ENCODE peak calls at places on chromosomes 2 and 18, in four cellular contexts. One of them, this sample, is unnamed.

GRCh38 chr2:239393401-239393940 is 7.3 kb downstream of the HDAC4 start:
- DNase-seq in lower lobe of right lung: peak; percentile 52
- DNase-seq in heart right ventricle: peak; percentile 71
- DNase-seq in dorsolateral prefrontal cortex: no peak
- DNase-seq in this sample: peak; percentile 80

GRCh38 chr18:21686282-21687105 is 18.1 kb downstream of the ABHD3 start:
- DNase-seq in dorsolateral prefrontal cortex: no peak
- DNase-seq in lower lobe of right lung: no peak
- DNase-seq in heart right ventricle: no peak
- DNase-seq in this sample: no peak

GRCh38 chr2:145760781-145761649 is 1241.1 kb upstream of the ZEB2 start:
- DNase-seq in heart right ventricle: no peak
- DNase-seq in lower lobe of right lung: no peak
- DNase-seq in dorsolateral prefrontal cortex: no peak
- DNase-seq in this sample: no peak

GRCh38 chr18:27685807-27686412 is 491.0 kb downstream of the CDH2 start:
- DNase-seq in lower lobe of right lung: no peak
- DNase-seq in dorsolateral prefrontal cortex: no peak
- DNase-seq in heart right ventricle: no peak
- DNase-seq in this sample: no peak

GRCh38 chr18:13539050-13539449 is 187.3 kb downstream of the FAM210A start:
- DNase-seq in heart right ventricle: no peak
- DNase-seq in lower lobe of right lung: no peak
- DNase-seq in dorsolateral prefrontal cortex: no peak
- DNase-seq in this sample: no peak

GRCh38 chr18:79399275-79400081 is 3.7 kb downstream of the NFATC1 start:
- DNase-seq in lower lobe of right lung: peak; percentile 61
- DNase-seq in heart right ventricle: no peak
- DNase-seq in dorsolateral prefrontal cortex: no peak
- DNase-seq in this sample: peak; percentile 21

GRCh38 chr2:38945931-38946330 is 56.3 kb downstream of the ARHGEF33 start:
- DNase-seq in lower lobe of right lung: no peak
- DNase-seq in dorsolateral prefrontal cortex: no peak
- DNase-seq in heart right ventricle: no peak
- DNase-seq in this sample: no peak

GRCh38 chr2:62660582-62661262 is 44.8 kb upstream of the EHBP1 start:
- DNase-seq in dorsolateral prefrontal cortex: no peak
- DNase-seq in heart right ventricle: no peak
- DNase-seq in lower lobe of right lung: no peak
- DNase-seq in this sample: no peak

GRCh38 chr2:143284087-143284675 is 155.0 kb downstream of the ARHGAP15 start:
- DNase-seq in heart right ventricle: no peak
- DNase-seq in dorsolateral prefrontal cortex: no peak
- DNase-seq in lower lobe of right lung: no peak
- DNase-seq in this sample: no peak

GRCh38 chr18:21968334-21968733 is 201.1 kb upstream of the GATA6 start:
- DNase-seq in lower lobe of right lung: no peak
- DNase-seq in heart right ventricle: no peak
- DNase-seq in dorsolateral prefrontal cortex: no peak
- DNase-seq in this sample: no peak

GRCh38 chr2:47655563-47655880 is 127.4 kb upstream of the MSH6 start:
- DNase-seq in lower lobe of right lung: no peak
- DNase-seq in heart right ventricle: no peak
- DNase-seq in dorsolateral prefrontal cortex: no peak
- DNase-seq in this sample: no peak

GRCh38 chr2:5549061-5549601 is 143.1 kb upstream of the SOX11 start:
- DNase-seq in dorsolateral prefrontal cortex: no peak
- DNase-seq in lower lobe of right lung: no peak
- DNase-seq in heart right ventricle: no peak
- DNase-seq in this sample: no peak

GRCh38 chr2:232420463-232421188 is 14.0 kb downstream of the ALPG start:
- DNase-seq in heart right ventricle: no peak
- DNase-seq in dorsolateral prefrontal cortex: no peak
- DNase-seq in lower lobe of right lung: peak; percentile 58
- DNase-seq in this sample: no peak
- H3K4me3 ChIP-seq in heart right ventricle: no peak overlapping the region
- H3K4me3 ChIP-seq in dorsolateral prefrontal cortex: peak overlapping the region; percentile 23
- H3K4me3 ChIP-seq in lower lobe of right lung: peak overlapping the region; percentile 40
- H3K4me3 ChIP-seq in this sample: peak overlapping the region; percentile 46

DNA sequence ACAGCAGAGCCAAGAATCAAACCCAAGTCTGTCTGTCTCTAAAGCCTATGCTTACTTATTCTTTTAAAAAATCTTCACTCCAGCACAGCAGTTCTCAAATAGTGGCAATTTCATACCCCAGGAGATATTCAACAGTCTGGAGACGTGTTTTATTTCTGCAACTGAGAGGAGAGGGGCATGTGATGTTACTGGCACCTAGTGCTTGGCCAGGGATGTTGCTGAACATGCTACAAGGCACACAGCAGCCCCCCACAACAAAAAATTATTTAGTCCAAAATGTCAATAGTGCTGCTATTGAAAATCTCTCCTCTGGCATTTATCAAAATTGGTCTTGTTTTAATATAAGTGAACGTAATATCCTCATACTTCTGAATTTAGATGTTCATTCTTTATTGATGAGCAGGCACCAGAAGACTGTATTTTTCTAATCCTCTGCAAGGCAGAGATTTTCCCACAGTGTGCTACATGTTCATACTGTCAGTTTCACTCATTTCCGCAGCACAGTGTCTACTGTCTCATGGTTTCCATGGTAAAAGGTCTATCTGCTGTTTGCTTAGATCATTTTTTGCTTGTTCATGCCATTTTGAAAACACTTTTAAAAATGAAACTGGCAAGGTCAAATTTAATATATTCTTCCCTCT is 90.5 kb downstream of the LRATD1 start:
- DNase-seq in heart right ventricle: no peak
- DNase-seq in dorsolateral prefrontal cortex: no peak
- DNase-seq in lower lobe of right lung: no peak
- DNase-seq in this sample: no peak
- TF ChIP-seq CTCF in heart right ventricle: no peak
- TF ChIP-seq CTCF in dorsolateral prefrontal cortex: no peak
- TF ChIP-seq CTCF in lower lobe of right lung: no peak
- TF ChIP-seq CTCF in this sample: no peak

GRCh38 chr2:170974304-170974993 is 45.4 kb downstream of the GORASP2 start:
- DNase-seq in lower lobe of right lung: no peak
- DNase-seq in dorsolateral prefrontal cortex: no peak
- DNase-seq in heart right ventricle: no peak
- DNase-seq in this sample: no peak
- H3K27ac ChIP-seq in lower lobe of right lung: peak overlapping the region; percentile 78
- H3K27ac ChIP-seq in dorsolateral prefrontal cortex: no peak overlapping the region
- H3K27ac ChIP-seq in heart right ventricle: no peak overlapping the region
- H3K27ac ChIP-seq in this sample: no peak overlapping the region

GRCh38 chr2:48754874-48755273 is 650 bp downstream of the LHCGR start:
- DNase-seq in heart right ventricle: no peak
- DNase-seq in lower lobe of right lung: no peak
- DNase-seq in dorsolateral prefrontal cortex: no peak
- DNase-seq in this sample: peak; percentile 15
- H3K4me3 ChIP-seq in heart right ventricle: no peak overlapping the region
- H3K4me3 ChIP-seq in lower lobe of right lung: no peak overlapping the region
- H3K4me3 ChIP-seq in dorsolateral prefrontal cortex: peak overlapping the region; percentile 49
- H3K4me3 ChIP-seq in this sample: peak overlapping the region; percentile 56

DNA sequence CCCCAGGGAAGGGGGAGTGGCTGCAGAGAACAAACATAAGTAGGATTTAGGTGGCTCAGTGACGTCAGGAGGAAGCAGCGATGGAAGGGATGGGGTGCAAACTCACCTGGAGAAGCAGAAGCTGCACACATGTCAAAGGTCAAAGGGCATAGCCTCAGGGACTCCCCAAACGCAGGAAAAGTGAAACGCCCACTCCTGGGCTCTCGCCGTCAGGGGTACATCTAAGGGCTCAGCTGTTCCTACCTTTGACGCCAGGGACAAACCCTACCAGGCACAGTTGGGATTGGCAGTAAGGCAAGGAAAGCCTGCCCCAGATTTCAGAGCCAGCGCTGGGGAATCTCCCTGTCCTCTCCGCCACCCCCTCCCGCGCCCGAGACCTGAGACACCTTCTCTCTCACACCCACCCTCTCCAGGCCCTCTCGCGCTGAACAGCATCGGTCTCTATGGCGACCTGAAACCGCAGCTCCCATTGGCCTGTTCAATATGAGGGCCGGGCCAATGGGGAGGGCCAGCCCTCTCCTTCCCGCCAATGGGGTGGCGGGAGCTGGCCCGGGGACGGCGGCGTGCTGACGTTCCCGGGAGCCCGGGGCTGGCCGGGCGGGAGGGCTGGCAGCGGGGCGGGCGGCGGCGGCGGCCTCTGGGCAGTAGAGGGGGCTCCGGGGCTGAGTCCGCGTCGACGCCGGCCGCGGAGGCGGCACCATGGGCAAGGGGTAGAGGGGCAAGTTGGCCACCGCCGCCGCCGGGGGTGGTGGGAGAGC is at the start of the genes CCDC148 and PKP4:
- DNase-seq in dorsolateral prefrontal cortex: peak; percentile 93
- DNase-seq in heart right ventricle: peak; percentile 90
- DNase-seq in lower lobe of right lung: peak; percentile 92
- DNase-seq in this sample: peak; percentile 89
- TF ChIP-seq CTCF in dorsolateral prefrontal cortex: peak; percentile 25
- TF ChIP-seq CTCF in heart right ventricle: no peak
- TF ChIP-seq CTCF in lower lobe of right lung: peak; percentile 4
- TF ChIP-seq CTCF in this sample: peak; percentile 25

GRCh38 chr2:223469270-223470057 is 132.7 kb downstream of the SCG2 start:
- DNase-seq in heart right ventricle: peak; percentile 73
- DNase-seq in dorsolateral prefrontal cortex: no peak
- DNase-seq in lower lobe of right lung: no peak
- DNase-seq in this sample: peak; percentile 48
- H3K27ac ChIP-seq in heart right ventricle: peak overlapping the region; percentile 67
- H3K27ac ChIP-seq in dorsolateral prefrontal cortex: no peak overlapping the region
- H3K27ac ChIP-seq in lower lobe of right lung: no peak overlapping the region
- H3K27ac ChIP-seq in this sample: peak overlapping the region; percentile 67

GRCh38 chr2:54120950-54121349 is 5.5 kb downstream of the ACYP2 start:
- DNase-seq in heart right ventricle: no peak
- DNase-seq in dorsolateral prefrontal cortex: no peak
- DNase-seq in lower lobe of right lung: no peak
- DNase-seq in this sample: no peak

GRCh38 chr2:54122171-54122935 is 6.9 kb downstream of the ACYP2 start:
- DNase-seq in heart right ventricle: no peak
- DNase-seq in dorsolateral prefrontal cortex: no peak
- DNase-seq in lower lobe of right lung: no peak
- DNase-seq in this sample: no peak

GRCh38 chr2:54122939-54123338 is 7.5 kb downstream of the ACYP2 start:
- DNase-seq in heart right ventricle: peak; percentile 51
- DNase-seq in lower lobe of right lung: no peak
- DNase-seq in dorsolateral prefrontal cortex: no peak
- DNase-seq in this sample: no peak
- H3K4me3 ChIP-seq in heart right ventricle: no peak overlapping the region
- H3K4me3 ChIP-seq in lower lobe of right lung: no peak overlapping the region
- H3K4me3 ChIP-seq in dorsolateral prefrontal cortex: no peak overlapping the region
- H3K4me3 ChIP-seq in this sample: peak overlapping the region; percentile 53

GRCh38 chr2:44104855-44105271 is 63.8 kb upstream of the PPM1B start:
- DNase-seq in dorsolateral prefrontal cortex: no peak
- DNase-seq in lower lobe of right lung: no peak
- DNase-seq in heart right ventricle: no peak
- DNase-seq in this sample: no peak

GRCh38 chr2:44107086-44107740 is 61.5 kb upstream of the PPM1B start:
- DNase-seq in lower lobe of right lung: no peak
- DNase-seq in dorsolateral prefrontal cortex: no peak
- DNase-seq in heart right ventricle: no peak
- DNase-seq in this sample: no peak

GRCh38 chr2:44112096-44112495 is 56.6 kb upstream of the PPM1B start:
- DNase-seq in lower lobe of right lung: no peak
- DNase-seq in dorsolateral prefrontal cortex: no peak
- DNase-seq in heart right ventricle: no peak
- DNase-seq in this sample: no peak

GRCh38 chr2:44107974-44108373 is 60.7 kb upstream of the PPM1B start:
- DNase-seq in dorsolateral prefrontal cortex: no peak
- DNase-seq in heart right ventricle: no peak
- DNase-seq in lower lobe of right lung: no peak
- DNase-seq in this sample: no peak

GRCh38 chr2:44110444-44110843 is 58.2 kb upstream of the PPM1B start:
- DNase-seq in heart right ventricle: no peak
- DNase-seq in lower lobe of right lung: no peak
- DNase-seq in dorsolateral prefrontal cortex: no peak
- DNase-seq in this sample: no peak
- TF ChIP-seq CTCF in heart right ventricle: no peak
- TF ChIP-seq CTCF in lower lobe of right lung: no peak
- TF ChIP-seq CTCF in dorsolateral prefrontal cortex: no peak
- TF ChIP-seq CTCF in this sample: no peak